ENCODE peak calls at places on chromosomes 5 and 9, in four cellular contexts. One of them, this sample, is unnamed.

GRCh38 chr5:106376522-106376921 is 1294.2 kb downstream of the EFNA5 start:
- DNase-seq in vagina: no peak
- DNase-seq in transverse colon: no peak
- DNase-seq in spleen: no peak
- DNase-seq in this sample: no peak

GRCh38 chr5:62560786-62561185 is 17.8 kb upstream of the LRRC70 start:
- DNase-seq in vagina: no peak
- DNase-seq in transverse colon: no peak
- DNase-seq in spleen: no peak
- DNase-seq in this sample: no peak

GRCh38 chr5:88674262-88675158 is 208.5 kb downstream of the MEF2C start:
- DNase-seq in vagina: no peak
- DNase-seq in transverse colon: no peak
- DNase-seq in spleen: peak; percentile 84
- DNase-seq in this sample: no peak

GRCh38 chr9:88933607-88934379 is 57.5 kb upstream of the S1PR3 start:
- DNase-seq in vagina: no peak
- DNase-seq in transverse colon: no peak
- DNase-seq in spleen: no peak
- DNase-seq in this sample: no peak

GRCh38 chr9:112074250-112075008 is 100.7 kb downstream of the SUSD1 start:
- DNase-seq in vagina: no peak
- DNase-seq in transverse colon: peak; percentile 76
- DNase-seq in spleen: no peak
- DNase-seq in this sample: no peak

GRCh38 chr9:90815183-90815943 is 13.7 kb downstream of the SYK start:
- DNase-seq in vagina: no peak
- DNase-seq in transverse colon: peak; percentile 42
- DNase-seq in spleen: peak; percentile 88
- DNase-seq in this sample: no peak

GRCh38 chr9:91825866-91826265 is 124.2 kb downstream of the ROR2 start:
- DNase-seq in vagina: no peak
- DNase-seq in transverse colon: no peak
- DNase-seq in spleen: no peak
- DNase-seq in this sample: peak; percentile 58

GRCh38 chr9:976805-977360 is 428 bp downstream of the DMRT3 start:
- DNase-seq in vagina: no peak
- DNase-seq in transverse colon: no peak
- DNase-seq in spleen: no peak
- DNase-seq in this sample: no peak

GRCh38 chr9:72680593-72681317 is 159.3 kb downstream of the TMC1 start:
- DNase-seq in vagina: no peak
- DNase-seq in transverse colon: no peak
- DNase-seq in spleen: no peak
- DNase-seq in this sample: no peak

GRCh38 chr5:173480896-173481295 is 135.6 kb downstream of the BOD1 start:
- DNase-seq in vagina: no peak
- DNase-seq in transverse colon: no peak
- DNase-seq in spleen: no peak
- DNase-seq in this sample: no peak

DNA sequence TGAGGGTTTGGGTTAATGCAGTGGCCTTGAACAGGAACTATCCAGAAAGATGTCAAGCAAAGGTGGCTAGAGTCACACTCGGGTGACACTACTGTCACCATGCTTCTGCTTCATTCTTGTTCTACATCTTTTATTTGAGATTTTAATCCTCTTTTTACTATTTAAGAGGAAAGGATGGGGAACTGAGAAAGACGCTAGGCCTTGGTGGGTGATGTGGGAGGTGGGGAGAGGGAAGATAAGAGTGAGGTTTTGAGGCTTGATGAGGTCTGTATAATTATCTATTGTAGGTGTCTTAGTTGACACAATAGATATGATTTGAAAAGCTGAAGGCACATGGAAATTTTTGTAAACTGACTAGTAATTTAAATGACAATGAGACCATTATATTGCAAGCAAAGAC is 3.5 kb upstream of the BASP1 start:
- DNase-seq in vagina: no peak
- DNase-seq in transverse colon: no peak
- DNase-seq in spleen: no peak
- DNase-seq in this sample: no peak
- TF ChIP-seq POLR2AphosphoS5 in vagina: no peak
- TF ChIP-seq POLR2AphosphoS5 in transverse colon: no peak
- TF ChIP-seq POLR2AphosphoS5 in spleen: no peak
- TF ChIP-seq POLR2AphosphoS5 in this sample: no peak

GRCh38 chr9:98385751-98386150 is 130.3 kb upstream of the TBC1D2 start:
- DNase-seq in vagina: no peak
- DNase-seq in transverse colon: no peak
- DNase-seq in spleen: no peak
- DNase-seq in this sample: no peak

GRCh38 chr9:98380065-98380681 is 124.7 kb upstream of the TBC1D2 start:
- DNase-seq in vagina: no peak
- DNase-seq in transverse colon: no peak
- DNase-seq in spleen: peak; percentile 80
- DNase-seq in this sample: no peak

GRCh38 chr9:98379572-98379971 is 124.1 kb upstream of the TBC1D2 start:
- DNase-seq in vagina: no peak
- DNase-seq in transverse colon: no peak
- DNase-seq in spleen: no peak
- DNase-seq in this sample: no peak

GRCh38 chr9:98381311-98382103 is 126.1 kb upstream of the TBC1D2 start:
- DNase-seq in vagina: no peak
- DNase-seq in transverse colon: no peak
- DNase-seq in spleen: no peak
- DNase-seq in this sample: no peak

DNA sequence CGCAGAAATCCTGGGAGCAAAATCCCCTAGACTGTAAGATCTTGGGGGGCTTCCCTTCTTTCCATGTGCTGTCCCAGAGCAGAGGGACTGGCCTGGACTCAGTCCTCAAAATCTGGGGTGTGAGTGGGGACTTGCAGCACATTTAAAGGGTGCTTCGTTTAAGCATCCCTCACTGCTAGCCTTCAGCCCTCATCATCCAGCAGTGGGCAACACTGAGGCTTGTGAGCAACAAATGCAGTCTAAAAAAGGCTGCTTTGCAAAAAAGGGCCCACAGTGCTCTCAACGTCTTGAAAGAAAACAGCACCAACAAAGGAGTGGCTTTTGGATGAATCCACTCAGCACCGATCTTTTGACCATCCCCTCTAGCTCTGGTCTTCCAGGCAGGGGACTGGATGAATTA is 128.3 kb upstream of the TBC1D2 start:
- DNase-seq in vagina: no peak
- DNase-seq in transverse colon: no peak
- DNase-seq in spleen: no peak
- DNase-seq in this sample: no peak
- TF ChIP-seq CTCF in vagina: no peak
- TF ChIP-seq CTCF in transverse colon: no peak
- TF ChIP-seq CTCF in spleen: no peak
- TF ChIP-seq CTCF in this sample: no peak

GRCh38 chr5:73215525-73215890 is 42.5 kb downstream of the TMEM174 start:
- DNase-seq in vagina: no peak
- DNase-seq in transverse colon: no peak
- DNase-seq in spleen: no peak
- DNase-seq in this sample: no peak
- TF ChIP-seq POLR2AphosphoS5 in vagina: no peak
- TF ChIP-seq POLR2AphosphoS5 in transverse colon: no peak
- TF ChIP-seq POLR2AphosphoS5 in spleen: no peak
- TF ChIP-seq POLR2AphosphoS5 in this sample: no peak

DNA sequence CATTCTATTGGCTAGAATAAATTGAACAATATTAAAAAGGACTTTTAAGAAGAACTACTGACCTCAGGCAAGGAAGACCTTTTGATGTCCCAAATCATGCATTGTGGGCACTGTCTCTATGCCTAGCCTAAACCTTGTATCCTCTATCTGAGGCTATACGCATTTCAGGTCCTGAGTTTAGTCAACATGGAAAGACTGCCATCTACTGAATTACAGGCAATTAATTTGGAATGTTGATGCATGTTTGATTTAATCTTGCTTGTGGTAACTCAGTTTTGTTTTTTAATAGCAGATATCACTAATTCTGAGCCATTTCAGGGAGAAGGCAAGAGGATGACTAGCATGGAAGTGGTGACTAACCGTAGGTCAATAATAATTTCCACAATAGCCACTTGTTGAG is 585.2 kb upstream of the CCNG1 start:
- DNase-seq in vagina: no peak
- DNase-seq in transverse colon: no peak
- DNase-seq in spleen: no peak
- DNase-seq in this sample: no peak
- TF ChIP-seq CTCF in vagina: no peak
- TF ChIP-seq CTCF in transverse colon: no peak
- TF ChIP-seq CTCF in spleen: no peak
- TF ChIP-seq CTCF in this sample: no peak

DNA sequence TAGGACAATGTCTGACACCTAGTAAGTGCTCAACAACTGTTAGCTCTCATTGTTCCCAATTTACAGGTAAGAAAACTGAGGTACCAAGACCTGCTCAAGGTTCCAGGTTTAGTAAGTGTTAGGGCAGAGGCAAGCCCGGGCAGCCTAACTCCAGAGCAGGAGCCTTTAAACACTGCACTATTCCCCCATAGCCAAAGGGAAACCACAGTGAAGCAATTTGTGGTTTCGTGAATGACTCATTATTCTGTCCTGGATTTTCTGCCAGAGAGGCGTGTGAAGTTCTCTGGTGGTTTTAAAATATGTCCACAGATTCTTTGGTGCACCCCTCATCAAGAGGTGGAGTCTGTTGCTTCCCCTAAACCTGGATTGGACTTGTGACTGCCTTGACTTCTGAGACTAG is 1.0 kb upstream of the MCC start:
- DNase-seq in vagina: no peak
- DNase-seq in transverse colon: no peak
- DNase-seq in spleen: no peak
- DNase-seq in this sample: no peak
- TF ChIP-seq POLR2AphosphoS5 in vagina: no peak
- TF ChIP-seq POLR2AphosphoS5 in transverse colon: no peak
- TF ChIP-seq POLR2AphosphoS5 in spleen: no peak
- TF ChIP-seq POLR2AphosphoS5 in this sample: peak; percentile 29

DNA sequence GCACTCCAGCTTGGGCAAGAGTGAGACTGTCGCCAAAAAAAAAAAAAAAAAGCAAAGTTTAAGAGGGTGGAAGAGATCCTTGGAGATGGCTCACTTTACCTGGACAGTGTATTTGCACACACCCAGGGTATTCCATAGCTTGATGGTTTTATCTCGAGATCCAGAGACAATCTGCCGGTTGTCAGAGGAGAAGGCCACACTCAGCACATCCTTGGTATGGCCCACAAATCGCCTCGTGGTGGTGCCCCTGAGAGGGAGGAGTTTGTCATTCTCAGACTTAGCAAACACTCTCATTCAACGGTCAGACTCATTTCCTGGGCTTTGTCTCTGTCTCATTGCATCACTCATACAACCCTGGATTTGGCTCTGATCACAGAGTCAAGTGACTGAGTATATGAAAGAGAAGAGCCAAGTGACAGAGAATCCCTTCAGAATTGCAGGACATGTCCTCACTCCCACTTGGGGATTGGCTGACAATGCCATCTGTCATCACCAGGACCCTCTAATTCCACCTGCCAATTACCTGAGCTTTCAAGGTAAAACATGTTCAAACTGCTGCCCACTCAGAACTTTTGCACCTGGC is 2.2 kb downstream of the RACK1 start:
- DNase-seq in vagina: no peak
- DNase-seq in transverse colon: no peak
- DNase-seq in spleen: no peak
- DNase-seq in this sample: no peak
- TF ChIP-seq CTCF in vagina: no peak
- TF ChIP-seq CTCF in transverse colon: no peak
- TF ChIP-seq CTCF in spleen: no peak
- TF ChIP-seq CTCF in this sample: no peak

GRCh38 chr9:120902286-120902685 is 24.3 kb downstream of the TRAF1 start:
- DNase-seq in vagina: no peak
- DNase-seq in transverse colon: no peak
- DNase-seq in spleen: no peak
- DNase-seq in this sample: no peak
- TF ChIP-seq POLR2AphosphoS5 in vagina: no peak
- TF ChIP-seq POLR2AphosphoS5 in transverse colon: no peak
- TF ChIP-seq POLR2AphosphoS5 in spleen: no peak
- TF ChIP-seq POLR2AphosphoS5 in this sample: no peak

DNA sequence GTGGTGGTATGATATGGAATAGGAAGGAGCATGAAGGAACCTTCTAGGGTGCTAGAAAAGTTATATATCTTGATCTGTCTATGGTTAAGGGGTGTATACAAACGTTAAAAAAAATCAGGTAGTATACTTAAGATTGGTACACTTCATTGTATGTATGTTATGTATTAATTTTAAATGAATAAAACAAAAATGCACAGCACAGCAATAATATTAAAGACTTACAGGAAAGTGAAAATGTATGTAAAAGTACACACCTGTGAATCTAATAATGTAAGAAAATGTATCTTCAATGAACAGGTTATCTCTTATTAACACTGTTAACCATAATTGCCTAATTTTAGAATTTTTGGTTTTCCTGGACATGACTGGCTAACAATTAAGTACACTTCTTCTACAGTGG is 77.2 kb downstream of the HMGCR start:
- DNase-seq in vagina: no peak
- DNase-seq in transverse colon: no peak
- DNase-seq in spleen: no peak
- DNase-seq in this sample: no peak
- TF ChIP-seq CTCF in vagina: no peak
- TF ChIP-seq CTCF in transverse colon: no peak
- TF ChIP-seq CTCF in spleen: no peak
- TF ChIP-seq CTCF in this sample: no peak

DNA sequence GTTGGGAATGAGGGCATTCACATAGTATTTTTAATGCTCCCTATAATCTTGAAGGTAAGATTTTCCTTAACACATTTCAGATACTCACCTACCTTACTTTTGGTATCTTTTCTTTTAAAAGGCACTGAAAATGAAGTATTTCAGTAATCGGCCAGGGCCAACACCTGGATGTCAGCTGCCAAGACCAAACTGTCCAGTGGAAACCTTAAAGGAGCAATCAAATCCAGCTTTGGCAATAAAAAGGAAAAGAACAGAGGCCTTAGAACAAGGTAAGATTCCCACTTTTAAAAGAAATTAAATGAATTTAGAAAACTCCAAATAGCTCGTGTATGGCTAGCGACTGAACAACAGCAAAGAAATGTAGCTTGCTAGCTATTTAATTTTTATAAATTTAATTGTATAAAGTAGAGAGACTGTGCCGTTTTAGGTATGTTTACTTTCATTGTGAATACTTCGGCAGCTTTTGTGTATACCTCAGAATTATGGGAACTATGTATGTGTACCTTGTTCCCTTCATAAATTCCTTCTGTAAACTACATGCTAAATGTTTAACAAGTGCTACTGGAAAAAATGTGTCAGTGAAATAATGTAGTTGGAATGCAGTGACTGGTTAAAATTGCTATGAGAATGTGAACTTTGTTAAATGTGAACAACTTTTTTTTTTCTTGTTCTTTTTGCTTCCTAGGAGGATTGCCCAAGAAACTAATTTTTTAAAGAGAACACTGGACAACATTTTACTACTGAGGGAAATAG is 41.9 kb downstream of the CDK7 start:
- DNase-seq in vagina: no peak
- DNase-seq in transverse colon: no peak
- DNase-seq in spleen: no peak
- DNase-seq in this sample: no peak
- TF ChIP-seq POLR2AphosphoS5 in vagina: no peak
- TF ChIP-seq POLR2AphosphoS5 in transverse colon: peak; percentile 50
- TF ChIP-seq POLR2AphosphoS5 in spleen: no peak
- TF ChIP-seq POLR2AphosphoS5 in this sample: no peak

This sample was measured in suprapubic skin.